ENCODE peak calls at places on chromosomes 4 and X, in ten cellular contexts. Z, K, U, B, E, F, Q, W, G and X are unnamed samples.

GRCh38 chr4:77994194-77994721 is 62.9 kb upstream of the FRAS1 start:
- DNase-seq in Z (no peak), K (peak; percentile 8), U (no peak), B (peak; percentile 78), E (peak; percentile 72), F (peak; percentile 73), Q (no peak), W (no peak), G (peak; percentile 79), X (peak; percentile 93)

GRCh38 chr4:47862297-47862696 is 24.4 kb upstream of the CORIN start:
- DNase-seq in Z (no peak), K (no peak), U (no peak), B (no peak), E (no peak), F (no peak), Q (no peak), W (no peak), G (peak; percentile 58), X (no peak)

GRCh38 chrX:6985537-6985936 is 162.0 kb upstream of the STS start:
- DNase-seq in Z (no peak), K (no peak), U (no peak), B (no peak), E (no peak), F (no peak), Q (no peak), W (no peak), G (no peak), X (no peak)

GRCh38 chr4:127124919-127125318 is 507.8 kb upstream of the INTU start:
- DNase-seq in Z (no peak), K (no peak), U (no peak), B (no peak), E (no peak), F (no peak), Q (no peak), W (no peak), G (peak; percentile 40), X (peak; percentile 28)

GRCh38 chrX:110181459-110182137 is 136.3 kb downstream of the AMMECR1 start:
- DNase-seq in Z (no peak), K (no peak), U (no peak), B (no peak), E (no peak), F (no peak), Q (no peak), W (no peak), G (no peak), X (no peak)

GRCh38 chrX:80792205-80792604 is 17.5 kb downstream of the BRWD3 start:
- DNase-seq in Z (no peak), K (no peak), U (no peak), B (no peak), E (no peak), F (no peak), Q (no peak), W (no peak), G (no peak), X (no peak)

GRCh38 chr4:138235419-138235952 is 6.7 kb downstream of the SLC7A11 start:
- DNase-seq in Z (no peak), K (no peak), U (no peak), B (no peak), E (peak; percentile 87), F (no peak), Q (no peak), W (no peak), G (peak; percentile 90), X (peak; percentile 82)

GRCh38 chrX:10168226-10168625 is 11.5 kb downstream of the CLCN4 start:
- DNase-seq in Z (peak; percentile 44), K (no peak), U (no peak), B (no peak), E (no peak), F (no peak), Q (no peak), W (no peak), G (no peak), X (no peak)

GRCh38 chr4:147923854-147924253 is 192.0 kb downstream of the ARHGAP10 start:
- DNase-seq in Z (no peak), K (no peak), U (no peak), B (no peak), E (no peak), F (no peak), Q (no peak), W (no peak), G (no peak), X (no peak)

GRCh38 chrX:153667931-153668396 is 5.6 kb downstream of the PNCK start:
- DNase-seq in Z (peak; percentile 81), K (peak; percentile 87), U (peak; percentile 65), B (peak; percentile 79), E (peak; percentile 73), F (peak; percentile 88), Q (peak; percentile 72), W (peak; percentile 35), G (peak; percentile 72), X (peak; percentile 80)

GRCh38 chr4:137705171-137705783 is 173.0 kb upstream of the PCDH18 start:
- DNase-seq in Z (no peak), K (no peak), U (no peak), B (no peak), E (no peak), F (no peak), Q (no peak), W (no peak), G (peak; percentile 83), X (no peak)

GRCh38 chr4:7822858-7823257 is 116.8 kb downstream of the AFAP1 start:
- DNase-seq in Z (no peak), K (no peak), U (no peak), B (no peak), E (no peak), F (no peak), Q (no peak), W (no peak), G (peak; percentile 43), X (no peak)